ENCODE peak calls at places on chromosome 1, in nine cellular contexts. A is progenitor cell of endocrine pancreas; Y is CD8-positive, alpha-beta T cell; L is fibroblast of mammary gland; J is AG04450; Z is thoracic aorta; B is astrocyte of the cerebellum; X is astrocyte; R is mammary epithelial cell. E is an unnamed sample.

GRCh38 chr1:16122361-16122881 is 33.4 kb downstream of the EPHA2 start:
- DNase-seq in L (peak), X (peak), Y (no peak), J (no peak), B (peak), A (no peak), Z (no peak), R (no peak), E (no peak)

GRCh38 chr1:154493276-154493675 is 8.7 kb upstream of the TDRD10 start:
- DNase-seq in L (no peak), R (no peak), X (no peak), J (no peak), Y (peak), Z (no peak), A (no peak), B (no peak), E (peak)

GRCh38 chr1:205118810-205119209 is 3.0 kb downstream of the RBBP5 start:
- DNase-seq in X (no peak), R (no peak), B (no peak), J (no peak), Y (no peak), A (no peak), L (no peak), Z (no peak), E (no peak)

GRCh38 chr1:246160905-246161304 is 346.2 kb downstream of the SMYD3 start:
- DNase-seq in B (no peak), J (no peak), X (no peak), A (no peak), R (no peak), Z (no peak), Y (no peak), L (no peak), E (no peak)

GRCh38 chr1:241499910-241500309 is 19.6 kb downstream of the FH start:
- DNase-seq in J (peak), L (peak), X (peak), Z (no peak), Y (no peak), B (peak), R (peak), A (no peak), E (peak)

GRCh38 chr1:12464627-12465056 is 153.4 kb downstream of the DHRS3 start:
- DNase-seq in Z (peak), B (peak), X (peak), J (peak), L (peak), R (peak), Y (no peak), A (no peak), E (no peak)

GRCh38 chr1:74772945-74773344 is 40.0 kb downstream of the TYW3 start:
- DNase-seq in J (no peak), Z (no peak), X (no peak), B (no peak), A (no peak), L (peak), Y (no peak), R (no peak), E (no peak)

GRCh38 chr1:1941211-1941841 is 22.2 kb upstream of the TMEM52 start:
- DNase-seq in A (no peak), Z (no peak), X (no peak), Y (no peak), B (no peak), J (no peak), L (no peak), R (no peak), E (no peak)

GRCh38 chr1:46595127-46595526 is 8.9 kb downstream of the MKNK1 start:
- DNase-seq in B (no peak), Z (no peak), Y (no peak), X (no peak), J (no peak), R (no peak), A (no peak), L (peak), E (no peak)

GRCh38 chr1:242854466-242854865 is 330.0 kb upstream of the PLD5 start:
- DNase-seq in J (no peak), Z (no peak), X (no peak), R (no peak), A (no peak), L (no peak), B (no peak), Y (no peak), E (no peak)

GRCh38 chr1:172421974-172422604 is 1.6 kb downstream of the C1orf105 start:
- DNase-seq in Z (no peak), Y (no peak), X (no peak), L (no peak), J (no peak), A (no peak), R (no peak), B (no peak), E (no peak)

GRCh38 chr1:39753132-39754025 is 14.7 kb downstream of the PPIE start:
- DNase-seq in X (no peak), A (no peak), L (no peak), J (no peak), B (no peak), R (no peak), Y (no peak), Z (no peak), E (no peak)

GRCh38 chr1:4767308-4767707 is 112.9 kb downstream of the AJAP1 start:
- DNase-seq in L (no peak), R (no peak), B (no peak), J (no peak), Z (no peak), Y (no peak), A (no peak), X (no peak), E (no peak)
- TF ChIP-seq CTCF in L (no peak), R (no peak), B (no peak), J (no peak), Z (no peak), Y (no peak), A (no peak), X (no peak), E (no peak)

GRCh38 chr1:224482619-224483018 is 48.0 kb upstream of the WDR26 start:
- DNase-seq in Z (no peak), J (no peak), L (peak), X (no peak), B (no peak), R (peak), A (no peak), Y (no peak), E (no peak)
- TF ChIP-seq CTCF in Z (no peak), J (no peak), L (no peak), X (no peak), B (no peak), R (no peak), A (no peak), Y (no peak), E (no peak)

GRCh38 chr1:3483380-3483779 is 28.9 kb downstream of the ARHGEF16 start:
- DNase-seq in B (no peak), X (no peak), J (no peak), L (no peak), A (no peak), Z (no peak), Y (no peak), R (no peak), E (no peak)

GRCh38 chr1:3483801-3484444 is 29.5 kb downstream of the ARHGEF16 start:
- DNase-seq in B (no peak), R (no peak), X (no peak), Z (no peak), A (peak), Y (no peak), L (peak), J (no peak), E (peak)

GRCh38 chr1:3481046-3481445 is 26.6 kb downstream of the ARHGEF16 start:
- DNase-seq in Z (no peak), X (no peak), L (no peak), R (no peak), A (no peak), B (no peak), J (no peak), Y (no peak), E (no peak)

GRCh38 chr1:3481836-3482589 is 27.5 kb downstream of the ARHGEF16 start:
- DNase-seq in A (no peak), Z (no peak), X (no peak), L (peak), B (no peak), J (no peak), Y (no peak), R (peak), E (no peak)

GRCh38 chr1:3482590-3482899 is 28.1 kb downstream of the ARHGEF16 start:
- DNase-seq in A (no peak), B (no peak), Y (no peak), Z (no peak), J (no peak), R (no peak), L (no peak), X (no peak), E (no peak)
- TF ChIP-seq CTCF in A (no peak), B (peak), Y (no peak), Z (no peak), J (peak), R (peak), L (no peak), X (no peak), E (no peak)

DNA sequence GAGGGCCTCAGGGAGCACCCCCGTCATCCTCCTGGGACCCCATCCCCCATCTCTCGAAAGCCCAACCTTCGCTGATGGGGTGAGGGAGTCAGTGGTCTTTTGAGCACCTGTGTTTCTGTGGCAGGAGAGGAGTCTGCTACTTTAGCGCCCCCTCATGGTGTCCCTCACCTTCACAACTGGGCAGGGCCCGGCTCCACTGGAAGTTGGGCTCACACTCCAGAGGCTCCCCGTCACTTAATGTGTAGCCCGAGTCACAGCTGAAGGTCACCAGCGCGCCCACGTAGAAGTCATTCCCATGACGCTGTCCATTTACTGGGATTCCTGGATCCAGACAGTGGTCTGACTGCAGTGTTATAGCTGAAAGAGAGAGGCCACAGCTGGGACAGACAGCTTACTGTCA is 139.5 kb upstream of the HMGB4 start:
- DNase-seq in Y (no peak), R (no peak), X (no peak), B (no peak), L (no peak), J (no peak), Z (no peak), A (no peak), E (peak)
- TF ChIP-seq CTCF in Y (no peak), R (no peak), X (no peak), B (no peak), L (no peak), J (no peak), Z (no peak), A (no peak), E (no peak)

GRCh38 chr1:107464827-107465226 is 324.0 kb downstream of the NTNG1 start:
- DNase-seq in Z (no peak), R (no peak), J (no peak), L (no peak), Y (no peak), A (no peak), B (no peak), X (no peak), E (no peak)
- TF ChIP-seq CTCF in Z (no peak), R (peak), J (no peak), L (no peak), Y (no peak), A (no peak), B (peak), X (no peak), E (no peak)

GRCh38 chr1:40921522-40921921 is 58.0 kb upstream of the CTPS1 start:
- DNase-seq in X (no peak), B (no peak), A (no peak), Y (no peak), Z (no peak), J (no peak), L (no peak), R (no peak), E (no peak)
- TF ChIP-seq CTCF in X (no peak), B (no peak), A (no peak), Y (no peak), Z (no peak), J (no peak), L (no peak), R (no peak), E (no peak)

E was measured in endothelial cell.